ENCODE peak calls at places on chromosomes 6 and 20, in four cellular contexts. One of them, this sample, is unnamed. For H3K4me1, the result is how much of the 10 kb centered on the place peaks cover.

GRCh38 chr6:134517145-134517658 is 199.3 kb upstream of the SGK1 start:
- DNase-seq in GM12878: no peak
- DNase-seq in mucosa of descending colon: no peak
- DNase-seq in pancreas: peak
- DNase-seq in this sample: peak

GRCh38 chr6:109460161-109460830 is 4.7 kb upstream of the MICAL1 start:
- DNase-seq in mucosa of descending colon: no peak
- DNase-seq in GM12878: no peak
- DNase-seq in pancreas: no peak
- DNase-seq in this sample: peak

GRCh38 chr6:27867941-27868705 is 44.1 kb downstream of the OR2B2 start:
- DNase-seq in GM12878: no peak
- DNase-seq in mucosa of descending colon: peak
- DNase-seq in pancreas: no peak
- DNase-seq in this sample: no peak

GRCh38 chr6:129440691-129441090 is 269.3 kb downstream of the ARHGAP18 start:
- DNase-seq in GM12878: no peak
- DNase-seq in pancreas: no peak
- DNase-seq in mucosa of descending colon: no peak
- DNase-seq in this sample: no peak

GRCh38 chr6:70494833-70495232 is 71.9 kb upstream of the SDHAF4 start:
- DNase-seq in GM12878: no peak
- DNase-seq in mucosa of descending colon: no peak
- DNase-seq in pancreas: no peak
- DNase-seq in this sample: no peak

GRCh38 chr6:19535351-19535750 is 301.8 kb upstream of the ID4 start:
- DNase-seq in GM12878: no peak
- DNase-seq in pancreas: no peak
- DNase-seq in mucosa of descending colon: no peak
- DNase-seq in this sample: no peak

GRCh38 chr6:29011276-29011734 is 6.2 kb upstream of the ZNF311 start:
- DNase-seq in mucosa of descending colon: peak
- DNase-seq in GM12878: no peak
- DNase-seq in pancreas: no peak
- DNase-seq in this sample: peak

GRCh38 chr6:92723390-92723931 is 695.9 kb downstream of the EPHA7 start:
- DNase-seq in mucosa of descending colon: no peak
- DNase-seq in pancreas: peak
- DNase-seq in GM12878: no peak
- DNase-seq in this sample: peak

GRCh38 chr20:45153147-45153546 is 21.6 kb upstream of the PI3 start:
- DNase-seq in mucosa of descending colon: no peak
- DNase-seq in GM12878: no peak
- DNase-seq in pancreas: no peak
- DNase-seq in this sample: peak

GRCh38 chr6:30720738-30721197 is 616 bp downstream of the TUBB start:
- DNase-seq in GM12878: no peak
- DNase-seq in pancreas: peak
- DNase-seq in mucosa of descending colon: peak
- DNase-seq in this sample: peak

GRCh38 chr6:137910424-137910834 is 43.4 kb downstream of the TNFAIP3 start:
- DNase-seq in mucosa of descending colon: no peak
- DNase-seq in pancreas: no peak
- DNase-seq in GM12878: no peak
- DNase-seq in this sample: no peak

GRCh38 chr6:95741001-95741400 is 163.7 kb downstream of the MANEA start:
- DNase-seq in GM12878: no peak
- DNase-seq in pancreas: no peak
- DNase-seq in mucosa of descending colon: no peak
- DNase-seq in this sample: no peak

GRCh38 chr6:24339932-24340331 is 17.9 kb downstream of the DCDC2 start:
- DNase-seq in pancreas: no peak
- DNase-seq in GM12878: no peak
- DNase-seq in mucosa of descending colon: no peak
- DNase-seq in this sample: no peak

GRCh38 chr6:105317607-105318533 is 85.0 kb downstream of the PREP start:
- DNase-seq in pancreas: no peak
- DNase-seq in GM12878: no peak
- DNase-seq in mucosa of descending colon: peak
- DNase-seq in this sample: no peak

GRCh38 chr20:2341336-2341735 is 39.4 kb upstream of the TGM6 start:
- DNase-seq in pancreas: no peak
- DNase-seq in mucosa of descending colon: no peak
- DNase-seq in GM12878: no peak
- DNase-seq in this sample: no peak

GRCh38 chr20:7470912-7471311 is 469.3 kb downstream of the HAO1 start:
- DNase-seq in mucosa of descending colon: no peak
- DNase-seq in GM12878: no peak
- DNase-seq in pancreas: no peak
- DNase-seq in this sample: no peak

GRCh38 chr20:137668-138131 is 4.7 kb upstream of the DEFB126 start:
- DNase-seq in GM12878: no peak
- DNase-seq in pancreas: no peak
- DNase-seq in mucosa of descending colon: no peak
- DNase-seq in this sample: no peak

GRCh38 chr6:45420083-45420908 is 42.6 kb upstream of the SUPT3H start:
- DNase-seq in pancreas: no peak
- DNase-seq in mucosa of descending colon: peak
- DNase-seq in GM12878: no peak
- DNase-seq in this sample: no peak

GRCh38 chr6:9511157-9511556 is 903.7 kb downstream of the TFAP2A start:
- DNase-seq in mucosa of descending colon: no peak
- DNase-seq in pancreas: no peak
- DNase-seq in GM12878: no peak
- DNase-seq in this sample: no peak

GRCh38 chr6:161618816-161619454 is 345.1 kb upstream of the AGPAT4 start:
- DNase-seq in mucosa of descending colon: peak
- DNase-seq in pancreas: no peak
- DNase-seq in GM12878: no peak
- DNase-seq in this sample: peak

GRCh38 chr6:81238390-81238789 is 514.1 kb downstream of the TENT5A start:
- DNase-seq in pancreas: no peak
- DNase-seq in GM12878: no peak
- DNase-seq in mucosa of descending colon: no peak
- DNase-seq in this sample: no peak

GRCh38 chr20:7090753-7091310 is 323.3 kb downstream of the BMP2 start:
- DNase-seq in mucosa of descending colon: peak
- DNase-seq in GM12878: no peak
- DNase-seq in pancreas: no peak
- DNase-seq in this sample: no peak

GRCh38 chr6:1208876-1209275 is 103.0 kb upstream of the FOXQ1 start:
- DNase-seq in mucosa of descending colon: no peak
- DNase-seq in GM12878: no peak
- DNase-seq in pancreas: no peak
- DNase-seq in this sample: no peak

GRCh38 chr20:17630806-17631195 is 51.2 kb downstream of the RRBP1 start:
- DNase-seq in pancreas: peak
- DNase-seq in GM12878: no peak
- DNase-seq in mucosa of descending colon: no peak
- DNase-seq in this sample: no peak

GRCh38 chr6:105442369-105442768 is 39.5 kb upstream of the PREP start:
- DNase-seq in pancreas: no peak
- DNase-seq in GM12878: no peak
- DNase-seq in mucosa of descending colon: no peak
- DNase-seq in this sample: no peak

GRCh38 chr6:125919618-125920017 is 37.0 kb upstream of the HINT3 start:
- DNase-seq in pancreas: no peak
- DNase-seq in mucosa of descending colon: no peak
- DNase-seq in GM12878: no peak
- DNase-seq in this sample: no peak

GRCh38 chr6:170166511-170167122 is 124.3 kb downstream of the DLL1 start:
- DNase-seq in GM12878: no peak
- DNase-seq in pancreas: no peak
- DNase-seq in mucosa of descending colon: no peak
- DNase-seq in this sample: peak

GRCh38 chr20:47004179-47004578 is 109.5 kb downstream of the EYA2 start:
- DNase-seq in pancreas: no peak
- DNase-seq in mucosa of descending colon: no peak
- DNase-seq in GM12878: no peak
- DNase-seq in this sample: no peak
- H3K4me1 ChIP-seq in pancreas: under half
- H3K4me1 ChIP-seq in mucosa of descending colon: under half
- H3K4me1 ChIP-seq in GM12878: under half
- H3K4me1 ChIP-seq in this sample: under half

GRCh38 chr20:46399401-46399800 is 7.0 kb downstream of the ELMO2 start:
- DNase-seq in GM12878: no peak
- DNase-seq in mucosa of descending colon: no peak
- DNase-seq in pancreas: no peak
- DNase-seq in this sample: no peak
- H3K4me1 ChIP-seq in GM12878: under half
- H3K4me1 ChIP-seq in mucosa of descending colon: under half
- H3K4me1 ChIP-seq in pancreas: half or more
- H3K4me1 ChIP-seq in this sample: under half

GRCh38 chr6:160042014-160042773 is 73.3 kb downstream of the IGF2R start:
- DNase-seq in GM12878: no peak
- DNase-seq in pancreas: no peak
- DNase-seq in mucosa of descending colon: no peak
- DNase-seq in this sample: no peak
- H3K4me1 ChIP-seq in GM12878: under half
- H3K4me1 ChIP-seq in pancreas: under half
- H3K4me1 ChIP-seq in mucosa of descending colon: under half
- H3K4me1 ChIP-seq in this sample: under half

GRCh38 chr6:2861822-2862164 is 20.1 kb upstream of the SERPINB1 start:
- DNase-seq in pancreas: no peak
- DNase-seq in GM12878: no peak
- DNase-seq in mucosa of descending colon: no peak
- DNase-seq in this sample: no peak
- H3K4me1 ChIP-seq in pancreas: under half
- H3K4me1 ChIP-seq in GM12878: half or more
- H3K4me1 ChIP-seq in mucosa of descending colon: under half
- H3K4me1 ChIP-seq in this sample: under half

GRCh38 chr20:10922941-10923340 is 249.1 kb upstream of the JAG1 start:
- DNase-seq in GM12878: no peak
- DNase-seq in mucosa of descending colon: no peak
- DNase-seq in pancreas: no peak
- DNase-seq in this sample: no peak
- H3K4me1 ChIP-seq in GM12878: under half
- H3K4me1 ChIP-seq in mucosa of descending colon: under half
- H3K4me1 ChIP-seq in pancreas: under half
- H3K4me1 ChIP-seq in this sample: under half

DNA sequence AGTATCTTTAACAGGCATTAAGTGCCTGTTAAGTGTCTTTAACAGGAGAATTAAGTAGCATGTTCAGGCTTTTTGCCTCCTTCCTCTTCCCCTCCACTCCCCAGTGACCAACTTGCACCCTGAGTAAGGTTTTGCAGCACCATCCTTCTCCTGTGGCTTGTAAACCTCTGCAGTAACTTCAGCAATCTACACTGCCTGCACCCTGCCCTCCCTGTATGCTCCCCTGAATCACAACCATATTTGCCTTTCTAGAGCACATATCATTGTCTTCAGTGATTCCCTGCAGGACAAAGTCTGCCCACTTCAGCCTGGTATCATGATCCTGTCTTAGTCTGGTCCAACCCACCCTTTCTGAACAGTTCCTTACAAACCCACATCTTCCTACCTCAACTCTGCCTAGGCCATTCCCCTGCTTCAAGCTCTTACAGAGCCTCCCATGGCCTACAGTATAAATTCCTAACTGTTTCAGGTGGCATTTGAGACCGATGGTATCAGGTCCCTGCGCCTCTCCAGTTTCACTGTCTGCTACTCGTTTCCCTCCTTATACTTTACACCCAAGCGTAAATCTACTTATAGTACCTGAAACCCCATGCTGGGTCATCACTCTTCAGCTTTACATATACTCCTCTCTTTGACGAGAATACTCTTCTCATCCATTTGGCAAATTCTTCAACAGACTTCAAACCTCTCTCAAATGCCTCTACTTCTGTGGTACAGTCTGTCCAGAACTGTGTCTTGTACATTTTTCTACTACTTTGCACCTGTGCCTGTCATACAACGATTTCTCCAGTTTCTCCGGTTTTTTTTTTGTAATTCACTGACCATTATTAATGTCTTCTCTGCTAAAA is 69.8 kb downstream of the ZHX3 start:
- DNase-seq in mucosa of descending colon: no peak
- DNase-seq in pancreas: no peak
- DNase-seq in GM12878: no peak
- DNase-seq in this sample: no peak
- H3K4me1 ChIP-seq in mucosa of descending colon: under half
- H3K4me1 ChIP-seq in pancreas: under half
- H3K4me1 ChIP-seq in GM12878: under half
- H3K4me1 ChIP-seq in this sample: under half

GRCh38 chr6:41572613-41573012 is 26.4 kb downstream of the FOXP4 start:
- DNase-seq in pancreas: no peak
- DNase-seq in mucosa of descending colon: no peak
- DNase-seq in GM12878: no peak
- DNase-seq in this sample: no peak

GRCh38 chr6:41575598-41575997 is 29.4 kb downstream of the FOXP4 start:
- DNase-seq in pancreas: peak
- DNase-seq in GM12878: no peak
- DNase-seq in mucosa of descending colon: no peak
- DNase-seq in this sample: no peak

GRCh38 chr6:41574002-41574401 is 27.8 kb downstream of the FOXP4 start:
- DNase-seq in pancreas: no peak
- DNase-seq in GM12878: no peak
- DNase-seq in mucosa of descending colon: no peak
- DNase-seq in this sample: no peak

GRCh38 chr6:41571066-41571780 is 25.0 kb downstream of the FOXP4 start:
- DNase-seq in mucosa of descending colon: no peak
- DNase-seq in GM12878: no peak
- DNase-seq in pancreas: peak
- DNase-seq in this sample: no peak

DNA sequence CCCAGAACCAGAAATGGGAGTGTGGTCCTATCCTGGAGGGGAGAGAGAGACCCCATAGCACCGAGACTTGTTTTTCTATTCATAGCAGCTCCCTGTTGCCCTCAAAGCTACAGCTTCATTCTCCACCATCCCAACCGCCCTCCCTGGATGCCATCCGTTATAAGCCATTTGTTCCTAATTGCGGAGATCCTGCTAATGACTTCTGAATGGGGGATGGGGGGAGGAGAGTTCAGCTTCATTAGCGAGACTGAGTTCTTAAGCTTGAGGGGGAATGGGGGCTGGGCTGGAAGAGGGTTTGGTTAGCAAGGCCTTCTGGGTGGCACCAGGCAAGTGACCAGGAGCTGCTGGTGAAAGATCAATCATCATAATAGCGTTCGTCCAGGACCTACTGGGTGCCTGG is 27.1 kb downstream of the FOXP4 start:
- DNase-seq in pancreas: no peak
- DNase-seq in GM12878: no peak
- DNase-seq in mucosa of descending colon: no peak
- DNase-seq in this sample: no peak
- H3K4me1 ChIP-seq in pancreas: under half
- H3K4me1 ChIP-seq in GM12878: under half
- H3K4me1 ChIP-seq in mucosa of descending colon: under half
- H3K4me1 ChIP-seq in this sample: under half

GRCh38 chr6:48701572-48701971 is 590.6 kb upstream of the PTCHD4 start:
- DNase-seq in GM12878: no peak
- DNase-seq in mucosa of descending colon: no peak
- DNase-seq in pancreas: no peak
- DNase-seq in this sample: no peak

DNA sequence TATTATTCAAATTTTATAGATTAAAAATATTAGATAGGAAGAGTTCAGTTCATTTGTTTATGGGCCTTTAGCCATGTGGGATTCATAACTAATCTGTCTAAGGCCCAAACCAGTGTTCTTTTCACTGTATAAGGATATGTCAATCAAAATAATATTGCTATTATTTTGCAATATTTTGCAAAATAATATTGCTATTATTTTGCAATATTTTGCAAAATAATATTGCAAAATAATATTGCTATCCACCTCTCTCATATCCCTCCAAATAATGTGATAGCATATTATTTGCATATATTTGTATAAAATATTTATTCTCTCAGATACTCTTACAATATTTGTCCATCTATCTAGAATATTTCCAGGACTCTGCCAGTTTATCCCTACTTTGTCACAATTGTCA is 595.3 kb upstream of the PTCHD4 start:
- DNase-seq in mucosa of descending colon: no peak
- DNase-seq in GM12878: no peak
- DNase-seq in pancreas: no peak
- DNase-seq in this sample: no peak
- H3K4me1 ChIP-seq in mucosa of descending colon: under half
- H3K4me1 ChIP-seq in GM12878: under half
- H3K4me1 ChIP-seq in pancreas: under half
- H3K4me1 ChIP-seq in this sample: under half